ENCODE peak calls at places on chromosome X, in six cellular contexts. E is Peyer's patch, V is left lung, L is ovary, O is prostate gland, Q is A673. T is an unnamed sample.
A peak's percentile ranks its signal among the peaks of the same experiment; 100 is the strongest.

GRCh38 chrX:100994352-100995281 is 25.1 kb downstream of the ARL13A start:
- DNase-seq in E (no peak), V (no peak), L (no peak), O (no peak), Q (peak; percentile 3), T (no peak)

GRCh38 chrX:139751053-139751452 is 43.1 kb upstream of the MCF2 start:
- DNase-seq in E (no peak), V (no peak), L (no peak), O (no peak), Q (peak; percentile 15), T (no peak)

GRCh38 chrX:45714864-45715263 is 514.2 kb upstream of the DIPK2B start:
- DNase-seq in E (no peak), V (no peak), L (no peak), O (no peak), Q (peak; percentile 55), T (no peak)

GRCh38 chrX:45524805-45525204 is 324.1 kb upstream of the DIPK2B start:
- DNase-seq in E (no peak), V (no peak), L (no peak), O (no peak), Q (no peak), T (no peak)

GRCh38 chrX:49177338-49177833 is 5.7 kb downstream of the PLP2 start:
- DNase-seq in E (no peak), V (no peak), L (no peak), O (no peak), Q (no peak), T (no peak)

GRCh38 chrX:10173331-10173900 is 16.6 kb downstream of the CLCN4 start:
- DNase-seq in E (no peak), V (no peak), L (peak; percentile 85), O (peak; percentile 66), Q (peak; percentile 92), T (no peak)

GRCh38 chrX:46642145-46642544 is 68.6 kb downstream of the CHST7 start:
- DNase-seq in E (no peak), V (no peak), L (no peak), O (no peak), Q (peak; percentile 65), T (no peak)

GRCh38 chrX:38882894-38883620 is 81.8 kb downstream of the MID1IP1 start:
- DNase-seq in E (no peak), V (no peak), L (no peak), O (no peak), Q (no peak), T (no peak)

GRCh38 chrX:28189011-28189410 is 207.8 kb upstream of the DCAF8L1 start:
- DNase-seq in E (no peak), V (no peak), L (no peak), O (no peak), Q (no peak), T (no peak)

GRCh38 chrX:65750674-65751469 is 83.4 kb downstream of the MSN start:
- DNase-seq in E (no peak), V (no peak), L (no peak), O (no peak), Q (no peak), T (peak; percentile 14)

DNA sequence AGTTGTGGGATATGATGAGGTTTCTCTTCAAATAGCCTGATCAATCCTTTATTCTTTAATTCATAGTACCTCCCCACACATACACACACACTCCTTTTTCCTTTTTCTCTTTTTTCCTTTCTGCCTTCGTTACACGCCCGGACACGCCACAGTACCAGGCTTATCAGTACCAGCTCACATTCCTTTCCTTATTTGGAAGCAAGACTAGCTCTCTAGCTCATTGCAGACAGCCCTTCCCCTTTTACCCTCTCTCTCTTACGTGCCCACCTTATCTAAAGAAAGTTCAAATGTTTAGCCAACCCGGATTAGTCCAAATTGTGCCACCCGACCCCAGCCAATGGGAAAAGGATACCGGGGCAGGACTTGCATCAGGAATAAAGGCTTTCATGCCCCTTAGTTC is 194.7 kb upstream of the VCX3A start:
- DNase-seq in E (no peak), V (no peak), L (no peak), O (no peak), Q (no peak), T (no peak)
- H3K4me3 ChIP-seq in E (no peak overlapping the region), V (no peak overlapping the region), L (no peak overlapping the region), O (no peak overlapping the region), Q (no peak overlapping the region), T (no peak overlapping the region)

DNA sequence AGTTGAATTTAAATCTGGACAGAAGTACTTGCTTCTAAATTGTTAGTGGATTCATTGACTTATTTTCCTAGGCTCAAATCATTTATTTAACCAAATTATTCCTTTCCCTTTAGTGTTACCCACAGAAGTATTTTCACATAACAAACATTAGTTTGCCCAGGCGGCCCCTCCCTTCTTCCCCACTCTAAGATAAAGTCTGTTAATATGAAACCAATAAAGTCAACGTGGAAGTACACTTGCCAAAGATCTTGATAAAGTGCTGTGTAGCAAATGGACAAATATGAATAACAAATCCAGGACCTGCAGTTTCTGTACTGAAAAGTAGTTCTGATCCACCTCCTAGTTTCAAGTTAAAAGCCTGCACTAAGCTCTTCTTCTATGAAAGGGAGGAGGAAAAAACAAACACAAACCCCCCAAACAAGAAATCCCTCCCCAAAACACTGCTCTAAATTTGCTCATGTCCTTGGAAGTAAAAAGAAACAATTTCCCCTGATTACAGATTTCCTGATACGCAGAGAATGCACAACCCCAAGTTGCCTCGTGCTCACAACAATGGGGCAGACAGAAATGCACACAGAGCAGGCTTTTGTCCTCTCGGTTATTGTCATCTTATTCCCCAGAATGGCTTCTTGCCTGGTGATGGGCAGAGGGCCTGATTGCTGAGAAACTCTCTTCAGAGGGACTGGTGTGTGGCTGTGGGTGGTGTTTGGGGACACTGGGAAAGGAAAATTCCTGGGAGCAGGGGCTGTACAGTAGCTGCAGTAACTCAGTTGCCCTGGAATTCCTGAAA is 23.2 kb downstream of the TMSB4X start:
- DNase-seq in E (no peak), V (no peak), L (no peak), O (no peak), Q (no peak), T (no peak)
- H3K27ac ChIP-seq in E (peak overlapping the region; percentile 72), V (peak overlapping the region; percentile 46), L (no peak overlapping the region), O (no peak overlapping the region), Q (no peak overlapping the region), T (peak overlapping the region; percentile 70)

GRCh38 chrX:147914609-147915008 is 2.9 kb downstream of the FMR1 start:
- DNase-seq in E (no peak), V (no peak), L (no peak), O (no peak), Q (no peak), T (no peak)
- H3K4me3 ChIP-seq in E (peak overlapping the region; percentile 80), V (no peak overlapping the region), L (no peak overlapping the region), O (no peak overlapping the region), Q (peak overlapping the region; percentile 72), T (no peak overlapping the region)

GRCh38 chrX:70166601-70167590 is 10.4 kb upstream of the DGAT2L6 start:
- DNase-seq in E (no peak), V (no peak), L (no peak), O (no peak), Q (peak; percentile 43), T (no peak)

GRCh38 chrX:70168238-70169188 is 8.8 kb upstream of the DGAT2L6 start:
- DNase-seq in E (no peak), V (no peak), L (peak; percentile 60), O (no peak), Q (peak; percentile 49), T (no peak)

GRCh38 chrX:70171636-70172035 is 5.6 kb upstream of the DGAT2L6 start:
- DNase-seq in E (no peak), V (no peak), L (no peak), O (no peak), Q (no peak), T (no peak)

GRCh38 chrX:70172226-70172625 is 5.1 kb upstream of the DGAT2L6 start:
- DNase-seq in E (no peak), V (no peak), L (no peak), O (no peak), Q (peak; percentile 21), T (no peak)

GRCh38 chrX:70169281-70169680 is 8.0 kb upstream of the DGAT2L6 start:
- DNase-seq in E (no peak), V (no peak), L (no peak), O (no peak), Q (no peak), T (no peak)
- H3K27ac ChIP-seq in E (no peak overlapping the region), V (peak overlapping the region; percentile 23), L (no peak overlapping the region), O (no peak overlapping the region), Q (no peak overlapping the region), T (no peak overlapping the region)

GRCh38 chrX:119249836-119250340 is 13.8 kb downstream of the PGRMC1 start:
- DNase-seq in E (no peak), V (no peak), L (no peak), O (no peak), Q (no peak), T (no peak)
- H3K4me3 ChIP-seq in E (no peak overlapping the region), V (no peak overlapping the region), L (no peak overlapping the region), O (no peak overlapping the region), Q (no peak overlapping the region), T (no peak overlapping the region)